ENCODE peak calls at places on chromosomes 6 and 20, in five cellular contexts. T, U, N, O and W are unnamed samples.

GRCh38 chr6:158439255-158439654 is 120.6 kb upstream of the TMEM181 start:
- DNase-seq in T (peak), U (no peak), N (no peak), O (no peak), W (no peak)

GRCh38 chr6:163413345-163414116 is 987 bp upstream of the QKI start:
- DNase-seq in T (peak), U (peak), N (peak), O (peak), W (peak)

GRCh38 chr20:58945967-58946631 is 35.0 kb upstream of the NELFCD start:
- DNase-seq in T (no peak), U (no peak), N (peak), O (no peak), W (no peak)

GRCh38 chr20:31568773-31569162 is 36.3 kb upstream of the ID1 start:
- DNase-seq in T (no peak), U (no peak), N (no peak), O (no peak), W (no peak)

GRCh38 chr6:2945069-2945452 is 26.3 kb downstream of the SERPINB6 start:
- DNase-seq in T (no peak), U (no peak), N (no peak), O (no peak), W (no peak)

GRCh38 chr6:74268821-74269600 is 573.0 kb downstream of the CD109 start:
- DNase-seq in T (no peak), U (no peak), N (no peak), O (no peak), W (no peak)

GRCh38 chr20:14820771-14821170 is 483.4 kb upstream of the FLRT3 start:
- DNase-seq in T (no peak), U (no peak), N (no peak), O (no peak), W (no peak)

GRCh38 chr6:130019796-130020105 is 1.4 kb downstream of the L3MBTL3 start:
- DNase-seq in T (peak), U (peak), N (peak), O (no peak), W (no peak)

GRCh38 chr6:169803291-169803811 is 51.9 kb downstream of the ERMARD start:
- DNase-seq in T (no peak), U (no peak), N (no peak), O (no peak), W (no peak)

GRCh38 chr6:1767481-1768246 is 157.9 kb downstream of the FOXC1 start:
- DNase-seq in T (no peak), U (no peak), N (no peak), O (peak), W (no peak)

GRCh38 chr6:30687659-30688431 is 1.4 kb upstream of the PPP1R18 start:
- DNase-seq in T (no peak), U (no peak), N (no peak), O (peak), W (no peak)

GRCh38 chr6:143141442-143141841 is 80.8 kb downstream of the AIG1 start:
- DNase-seq in T (no peak), U (no peak), N (no peak), O (no peak), W (no peak)

GRCh38 chr20:56986931-56987720 is 279.3 kb downstream of the BMP7 start:
- DNase-seq in T (no peak), U (no peak), N (no peak), O (no peak), W (no peak)

GRCh38 chr6:33761922-33762629 is 15.4 kb upstream of the IP6K3 start:
- DNase-seq in T (peak), U (peak), N (peak), O (no peak), W (peak)

GRCh38 chr6:133890941-133891813 is 2.3 kb downstream of the TCF21 start:
- DNase-seq in T (no peak), U (peak), N (peak), O (no peak), W (peak)

GRCh38 chr20:18397090-18397489 is 69.7 kb downstream of the DZANK1 start:
- DNase-seq in T (no peak), U (no peak), N (no peak), O (no peak), W (no peak)

GRCh38 chr20:2382833-2383232 is 2.1 kb downstream of the TGM6 start:
- DNase-seq in T (no peak), U (no peak), N (no peak), O (no peak), W (no peak)

GRCh38 chr20:57309544-57310115 is 20.0 kb upstream of the SPO11 start:
- DNase-seq in T (no peak), U (no peak), N (no peak), O (no peak), W (no peak)

GRCh38 chr6:134902074-134902861 is 47.6 kb downstream of the ALDH8A1 start:
- DNase-seq in T (no peak), U (no peak), N (no peak), O (no peak), W (no peak)

GRCh38 chr6:29628419-29629281 is 4.3 kb downstream of the GABBR1 start:
- DNase-seq in T (peak), U (peak), N (peak), O (peak), W (peak)

GRCh38 chr6:113909224-113909856 is 52.2 kb downstream of the MARCKS start:
- DNase-seq in T (peak), U (peak), N (peak), O (no peak), W (no peak)

GRCh38 chr20:14951707-14952106 is 614.3 kb upstream of the FLRT3 start:
- DNase-seq in T (no peak), U (no peak), N (no peak), O (no peak), W (no peak)

GRCh38 chr6:161082215-161082614 is 90.6 kb downstream of the MAP3K4 start:
- DNase-seq in T (no peak), U (no peak), N (no peak), O (no peak), W (no peak)

GRCh38 chr6:105120570-105120969 is 59.2 kb downstream of the POPDC3 start:
- DNase-seq in T (no peak), U (no peak), N (no peak), O (no peak), W (no peak)

GRCh38 chr20:25005220-25005619 is 12.7 kb upstream of the APMAP start:
- DNase-seq in T (no peak), U (no peak), N (peak), O (no peak), W (peak)

GRCh38 chr6:134714679-134715078 is 235.2 kb downstream of the ALDH8A1 start:
- DNase-seq in T (no peak), U (no peak), N (no peak), O (no peak), W (no peak)

GRCh38 chr6:37283786-37284185 is 25.8 kb upstream of the TMEM217 start:
- DNase-seq in T (no peak), U (no peak), N (no peak), O (peak), W (peak)